ENCODE peak calls at places on chromosomes 1 and 21, in four cellular contexts. H is H7, U is upper lobe of right lung, D is ELR. J is an unnamed sample.

GRCh38 chr21:42722808-42723470 is 69.5 kb downstream of the PDE9A start:
- DNase-seq in U (no peak), D (no peak), H (no peak), J (no peak)

GRCh38 chr1:116506132-116507004 is 64.5 kb downstream of the CD58 start:
- DNase-seq in D (peak; percentile 41), H (no peak), U (no peak), J (no peak)

GRCh38 chr21:45874716-45875415 is 106.7 kb upstream of the COL6A1 start:
- DNase-seq in U (peak; percentile 58), H (peak; percentile 63), D (peak; percentile 97), J (no peak)

GRCh38 chr1:157154940-157155514 is 16.8 kb upstream of the ETV3 start:
- DNase-seq in D (peak; percentile 72), U (peak; percentile 72), H (no peak), J (peak; percentile 46)

GRCh38 chr1:119968068-119968492 is 71.8 kb upstream of the ADAM30 start:
- DNase-seq in H (peak; percentile 32), U (peak; percentile 74), D (peak; percentile 76), J (peak; percentile 79)

GRCh38 chr1:43600033-43601020 is 49.6 kb upstream of the KDM4A start:
- DNase-seq in H (peak; percentile 78), U (no peak), D (no peak), J (peak; percentile 49)

GRCh38 chr1:155651861-155652661 is 36.5 kb downstream of the YY1AP1 start:
- DNase-seq in U (no peak), H (no peak), D (peak; percentile 31), J (peak; percentile 11)

GRCh38 chr1:20390589-20391331 is 95.2 kb downstream of the CAMK2N1 start:
- DNase-seq in H (no peak), D (peak; percentile 27), U (no peak), J (no peak)

GRCh38 chr1:160637821-160638539 is 8.9 kb downstream of the SLAMF1 start:
- DNase-seq in D (peak; percentile 36), H (no peak), U (no peak), J (peak; percentile 88)

GRCh38 chr1:35726814-35727433 is 8.2 kb upstream of the C1orf216 start:
- DNase-seq in D (peak; percentile 67), H (peak; percentile 81), U (no peak), J (peak; percentile 81)

GRCh38 chr21:43985690-43986251 is 26.3 kb upstream of the TRAPPC10 start:
- DNase-seq in H (peak; percentile 97), D (no peak), U (no peak), J (peak; percentile 25)

GRCh38 chr1:43711049-43711448 is 3.7 kb downstream of the ST3GAL3 start:
- DNase-seq in U (no peak), D (peak; percentile 95), H (no peak), J (no peak)

GRCh38 chr1:28934676-28935075 is 20.3 kb downstream of the EPB41 start:
- DNase-seq in D (peak; percentile 6), U (no peak), H (no peak), J (no peak)

GRCh38 chr1:221823566-221823965 is 81.7 kb upstream of the DUSP10 start:
- DNase-seq in D (no peak), U (no peak), H (no peak), J (no peak)

GRCh38 chr21:44891631-44892031 is 18.1 kb upstream of the PTTG1IP start:
- DNase-seq in U (no peak), H (no peak), D (no peak), J (no peak)

GRCh38 chr1:180560868-180561600 is 2.3 kb downstream of the OVAAL start:
- DNase-seq in H (no peak), U (no peak), D (peak; percentile 33), J (no peak)

GRCh38 chr1:7335224-7335879 is 435.7 kb upstream of the VAMP3 start:
- DNase-seq in U (no peak), H (no peak), D (peak; percentile 40), J (peak; percentile 12)

GRCh38 chr1:43039228-43040055 is 80.8 kb upstream of the SLC2A1 start:
- DNase-seq in U (no peak), D (no peak), H (peak; percentile 59), J (no peak)

GRCh38 chr1:115829023-115829674 is 11.8 kb downstream of the NHLH2 start:
- DNase-seq in U (peak; percentile 67), H (no peak), D (peak; percentile 91), J (peak; percentile 92)

GRCh38 chr1:207302618-207303408 is 18.7 kb upstream of the CD55 start:
- DNase-seq in U (no peak), H (no peak), D (no peak), J (no peak)

GRCh38 chr1:222817529-222817928 is 2.7 kb downstream of the DISP1 start:
- DNase-seq in U (no peak), H (no peak), D (peak; percentile 98), J (peak; percentile 31)

GRCh38 chr1:74652711-74653131 is 20.9 kb downstream of the ERICH3 start:
- DNase-seq in D (peak; percentile 95), U (no peak), H (no peak), J (no peak)

GRCh38 chr1:66478116-66478515 is 55.8 kb upstream of the SGIP1 start:
- DNase-seq in D (peak; percentile 90), U (no peak), H (no peak), J (no peak)

GRCh38 chr1:110686188-110686587 is 11.4 kb upstream of the KCNA3 start:
- DNase-seq in H (no peak), U (no peak), D (no peak), J (no peak)

GRCh38 chr1:29124366-29125236 is 898 bp upstream of the TMEM200B start:
- DNase-seq in U (peak; percentile 77), H (peak; percentile 99), D (peak; percentile 81), J (peak; percentile 96)

GRCh38 chr1:6317101-6317760 is 56.3 kb upstream of the GPR153 start:
- DNase-seq in H (no peak), D (peak; percentile 67), U (no peak), J (no peak)

GRCh38 chr1:12617901-12618660 is at the start of gene DHRS3:
- DNase-seq in H (peak; percentile 97), D (peak; percentile 65), U (peak; percentile 92), J (peak; percentile 88)

GRCh38 chr1:12339410-12339809 is 109.6 kb downstream of the VPS13D start:
- DNase-seq in U (no peak), D (peak; percentile 4), H (peak; percentile 31), J (peak; percentile 11)

GRCh38 chr21:46404306-46404705 is 54.4 kb upstream of the DIP2A start:
- DNase-seq in U (no peak), H (no peak), D (no peak), J (no peak)

GRCh38 chr1:2788506-2789163 is 12.9 kb downstream of the TTC34 start:
- DNase-seq in U (peak; percentile 44), D (no peak), H (no peak), J (no peak)

GRCh38 chr1:236064674-236065508 is at the start of gene NID1:
- DNase-seq in H (peak; percentile 98), U (peak; percentile 79), D (peak; percentile 84), J (peak; percentile 88)

GRCh38 chr1:183143576-183144315 is 42.3 kb upstream of the LAMC2 start:
- DNase-seq in H (no peak), D (no peak), U (no peak), J (no peak)

GRCh38 chr1:119544165-119544762 is 37.3 kb downstream of the HSD3B1 start:
- DNase-seq in D (peak; percentile 26), H (peak; percentile 34), U (no peak), J (peak; percentile 64)

GRCh38 chr1:94025383-94026340 is 95.3 kb downstream of the ABCA4 start:
- DNase-seq in H (peak; percentile 68), U (no peak), D (peak; percentile 79), J (peak; percentile 67)

GRCh38 chr1:185973645-185974044 is 239.5 kb downstream of the HMCN1 start:
- DNase-seq in U (no peak), D (peak; percentile 87), H (no peak), J (no peak)

GRCh38 chr1:94068831-94069648 is 51.9 kb downstream of the ABCA4 start:
- DNase-seq in H (peak; percentile 41), U (peak; percentile 75), D (peak; percentile 32), J (peak; percentile 62)

GRCh38 chr1:201384406-201384782 is 6.9 kb upstream of the TNNT2 start:
- DNase-seq in U (no peak), H (no peak), D (no peak), J (no peak)

GRCh38 chr1:47677241-47677940 is 239.5 kb downstream of the FOXD2 start:
- DNase-seq in U (peak; percentile 48), H (no peak), D (no peak), J (no peak)

GRCh38 chr1:86156571-86157455 is at the start of gene COL24A1:
- DNase-seq in D (peak; percentile 64), H (peak; percentile 88), U (peak; percentile 68), J (peak; percentile 87)

GRCh38 chr1:83022206-83022605 is 976.7 kb downstream of the TTLL7 start:
- DNase-seq in H (no peak), D (no peak), U (no peak), J (no peak)

J was measured in mesendoderm.